ENCODE peak calls at places on chromosomes 7 and 10, in five cellular contexts. F is activated effector memory CD4-positive, alpha-beta T cell treated with anti-CD3 and anti-CD28 coated beads, Interleukin-2, amount 50 U/mL, for 16 hours; U is fibroblast of lung; H is stimulated activated CD4-positive, alpha-beta T cell treated with anti-CD3 and anti-CD28 coated beads, Interleukin-2, amount 100 ng/mL, for 24 hours; J is anterior cingulate cortex. Z is an unnamed sample.

GRCh38 chr7:76294344-76295024 is 8.0 kb upstream of the HSPB1 start:
- DNase-seq in J (peak), F (no peak), U (peak), H (no peak), Z (no peak)

GRCh38 chr10:72274730-72275350 is 1.1 kb downstream of the DDIT4 start:
- DNase-seq in U (peak), J (no peak), H (peak), F (peak), Z (peak)

GRCh38 chr10:124318076-124318475 is 100.6 kb downstream of the OAT start:
- DNase-seq in U (no peak), J (no peak), F (no peak), H (no peak), Z (peak)

GRCh38 chr10:24215193-24215592 is 6.3 kb downstream of the KIAA1217 start:
- DNase-seq in U (peak), H (no peak), J (no peak), F (no peak), Z (no peak)

GRCh38 chr7:98536803-98537202 is 80.3 kb upstream of the NPTX2 start:
- DNase-seq in J (no peak), U (no peak), F (no peak), H (no peak), Z (no peak)

GRCh38 chr10:119211176-119211575 is 3.8 kb downstream of the GRK5 start:
- DNase-seq in U (peak), F (no peak), H (no peak), J (no peak), Z (no peak)

GRCh38 chr7:114334992-114335391 is 79.6 kb upstream of the FOXP2 start:
- DNase-seq in F (no peak), U (no peak), J (no peak), H (no peak), Z (no peak)

GRCh38 chr10:5594271-5595036 is 69.7 kb downstream of the CALML3 start:
- DNase-seq in U (peak), H (no peak), J (no peak), F (no peak), Z (no peak)

GRCh38 chr7:33516634-33517033 is 387.3 kb downstream of the BBS9 start:
- DNase-seq in U (no peak), H (no peak), J (no peak), F (no peak), Z (no peak)

GRCh38 chr7:119102294-119102693 is 877.8 kb downstream of the ANKRD7 start:
- DNase-seq in U (no peak), J (no peak), F (no peak), H (no peak), Z (no peak)

GRCh38 chr10:61399386-61399785 is 53.8 kb downstream of the TMEM26 start:
- DNase-seq in F (no peak), U (peak), J (no peak), H (no peak), Z (no peak)

GRCh38 chr7:158757404-158757989 is 52.9 kb upstream of the NCAPG2 start:
- DNase-seq in J (no peak), H (no peak), F (no peak), U (no peak), Z (no peak)

GRCh38 chr7:40848541-40849221 is 713.9 kb downstream of the SUGCT start:
- DNase-seq in J (no peak), U (peak), H (no peak), F (no peak), Z (no peak)

GRCh38 chr7:67267914-67268313 is 271.3 kb downstream of the TYW1 start:
- DNase-seq in U (no peak), H (no peak), F (no peak), J (no peak), Z (no peak)

GRCh38 chr10:132862485-132863420 is 76.8 kb upstream of the NKX6-2 start:
- DNase-seq in H (no peak), F (peak), U (no peak), J (no peak), Z (no peak)